ENCODE peak calls at places on chromosomes 2 and 18, in ten cellular contexts. X is kidney; B is NCI-H526 treated with DMSO at 0.1 percent for 48 hours; U is NCI-H2081; F is activated CD8-positive, alpha-beta memory T cell treated with anti-CD3 and anti-CD28 coated beads, Interleukin-2, amount 50 U/mL, for 4 hours; V is GM20000; H is lower lobe of right lung; Q is osteocyte; P is fibroblast of the conjunctiva; J is stimulated activated CD4-positive, alpha-beta T cell treated with anti-CD3 and anti-CD28 coated beads, Interleukin-2, amount 100 ng/mL, for 48 hours. R is an unnamed sample.

GRCh38 chr2:121266543-121267106 is 18.4 kb downstream of the TFCP2L1 start:
- DNase-seq in X (no peak), B (no peak), U (no peak), F (no peak), V (no peak), H (no peak), Q (no peak), P (no peak), J (no peak), R (no peak)

GRCh38 chr2:88563134-88563533 is 64.1 kb downstream of the EIF2AK3 start:
- DNase-seq in X (no peak), B (no peak), U (no peak), F (no peak), V (no peak), H (no peak), Q (no peak), P (no peak), J (no peak), R (no peak)

GRCh38 chr18:7601249-7601620 is 34.1 kb downstream of the PTPRM start:
- DNase-seq in X (no peak), B (no peak), U (no peak), F (no peak), V (no peak), H (no peak), Q (no peak), P (no peak), J (no peak), R (no peak)

GRCh38 chr18:48766487-48766886 is 184.3 kb downstream of the SMAD7 start:
- DNase-seq in X (peak), B (no peak), U (no peak), F (no peak), V (no peak), H (peak), Q (no peak), P (no peak), J (no peak), R (no peak)

GRCh38 chr2:23532311-23533013 is 147.5 kb downstream of the KLHL29 start:
- DNase-seq in X (no peak), B (no peak), U (peak), F (peak), V (peak), H (no peak), Q (no peak), P (no peak), J (no peak), R (peak)

GRCh38 chr2:142058149-142058548 is 72.7 kb downstream of the LRP1B start:
- DNase-seq in X (no peak), B (no peak), U (no peak), F (no peak), V (no peak), H (no peak), Q (no peak), P (no peak), J (no peak), R (no peak)

GRCh38 chr2:128410758-128411215 is 92.1 kb upstream of the HS6ST1 start:
- DNase-seq in X (no peak), B (no peak), U (no peak), F (no peak), V (no peak), H (no peak), Q (peak), P (no peak), J (no peak), R (no peak)

GRCh38 chr18:7319161-7319560 is 88.3 kb downstream of the LRRC30 start:
- DNase-seq in X (no peak), B (no peak), U (no peak), F (no peak), V (no peak), H (no peak), Q (peak), P (no peak), J (no peak), R (no peak)

GRCh38 chr2:28662468-28663095 is 89.0 kb upstream of the PPP1CB start:
- DNase-seq in X (peak), B (no peak), U (no peak), F (no peak), V (no peak), H (no peak), Q (no peak), P (no peak), J (no peak), R (no peak)